ENCODE peak calls at places on chromosomes 11 and 22, in seven cellular contexts. O is retina, V is PC-3, W is cardiac fibroblast, R is NCI-H1105 treated with DMSO at 0.1 percent for 48 hours, Z is heart left ventricle, K is tibial nerve. B is an unnamed sample.

GRCh38 chr11:34236572-34236971 is 121.2 kb downstream of the ABTB2 start:
- DNase-seq in R (no peak), W (no peak), Z (no peak), K (no peak), V (no peak), O (peak), B (no peak)

GRCh38 chr11:27528711-27529110 is 22.1 kb upstream of the LIN7C start:
- DNase-seq in K (no peak), R (no peak), Z (no peak), V (no peak), O (no peak), W (peak), B (no peak)

GRCh38 chr22:42800731-42801536 is 56.1 kb downstream of the ARFGAP3 start:
- DNase-seq in V (no peak), R (no peak), W (no peak), K (no peak), O (peak), Z (no peak), B (peak)

GRCh38 chr22:19962246-19962908 is 20.8 kb upstream of the TXNRD2 start:
- DNase-seq in R (peak), O (peak), W (peak), V (peak), Z (peak), K (no peak), B (peak)

GRCh38 chr22:17970205-17970708 is 54.1 kb downstream of the MICAL3 start:
- DNase-seq in O (no peak), W (peak), V (no peak), K (no peak), R (no peak), Z (no peak), B (peak)

GRCh38 chr11:112999518-112999917 is 38.3 kb downstream of the NCAM1 start:
- DNase-seq in K (no peak), Z (no peak), V (no peak), R (peak), O (no peak), W (no peak), B (peak)

GRCh38 chr22:37169947-37170688 is 17.9 kb downstream of the C1QTNF6 start:
- DNase-seq in O (no peak), R (no peak), V (no peak), W (no peak), Z (peak), K (peak), B (no peak)

GRCh38 chr22:33192156-33192555 is 134.0 kb upstream of the SYN3 start:
- DNase-seq in Z (no peak), R (no peak), O (no peak), W (no peak), K (no peak), V (no peak), B (no peak)

GRCh38 chr11:118914178-118914918 is 11.4 kb downstream of the BCL9L start:
- DNase-seq in Z (peak), V (peak), R (no peak), W (no peak), O (peak), K (no peak), B (no peak)

GRCh38 chr22:49768961-49769690 is 58.5 kb downstream of the BRD1 start:
- DNase-seq in K (no peak), O (no peak), R (no peak), W (peak), Z (peak), V (no peak), B (no peak)

GRCh38 chr22:49901457-49901856 is 16.8 kb downstream of the ALG12 start:
- DNase-seq in O (no peak), W (no peak), R (no peak), V (no peak), Z (no peak), K (no peak), B (no peak)

B was measured in NCI-H2171 treated with DMSO at 0.1 percent for 48 hours.